ENCODE peak calls at places on chromosome 1, in five cellular contexts. One of them, this sample, is unnamed.

GRCh38 chr1:62207187-62207586 is 12.5 kb downstream of the L1TD1 start:
- DNase-seq in brain microvascular endothelial cell: no peak
- DNase-seq in BJ: no peak
- DNase-seq in AG04450: no peak
- DNase-seq in fibroblast of villous mesenchyme: no peak
- DNase-seq in this sample: no peak

GRCh38 chr1:23168079-23168461 is 586 bp downstream of the LUZP1 start:
- DNase-seq in BJ: no peak
- DNase-seq in brain microvascular endothelial cell: no peak
- DNase-seq in fibroblast of villous mesenchyme: no peak
- DNase-seq in AG04450: no peak
- DNase-seq in this sample: peak; percentile 14

GRCh38 chr1:12246584-12246983 is 16.8 kb downstream of the VPS13D start:
- DNase-seq in brain microvascular endothelial cell: no peak
- DNase-seq in fibroblast of villous mesenchyme: peak; percentile 52
- DNase-seq in BJ: no peak
- DNase-seq in AG04450: no peak
- DNase-seq in this sample: no peak

GRCh38 chr1:238061967-238062613 is 171.4 kb upstream of the ZP4 start:
- DNase-seq in AG04450: no peak
- DNase-seq in fibroblast of villous mesenchyme: no peak
- DNase-seq in BJ: no peak
- DNase-seq in brain microvascular endothelial cell: no peak
- DNase-seq in this sample: peak; percentile 12

GRCh38 chr1:6859415-6860343 is 74.4 kb downstream of the CAMTA1 start:
- DNase-seq in BJ: peak; percentile 92
- DNase-seq in AG04450: peak; percentile 96
- DNase-seq in fibroblast of villous mesenchyme: peak; percentile 95
- DNase-seq in brain microvascular endothelial cell: peak; percentile 93
- DNase-seq in this sample: peak; percentile 32

GRCh38 chr1:161956097-161956496 is 67.6 kb downstream of the OLFML2B start:
- DNase-seq in brain microvascular endothelial cell: no peak
- DNase-seq in BJ: peak; percentile 92
- DNase-seq in fibroblast of villous mesenchyme: peak; percentile 59
- DNase-seq in AG04450: peak; percentile 29
- DNase-seq in this sample: no peak

GRCh38 chr1:187244623-187245022 is 415.9 kb downstream of the PLA2G4A start:
- DNase-seq in brain microvascular endothelial cell: no peak
- DNase-seq in fibroblast of villous mesenchyme: peak; percentile 0
- DNase-seq in BJ: no peak
- DNase-seq in AG04450: no peak
- DNase-seq in this sample: peak; percentile 65

GRCh38 chr1:156115514-156116374 is 1.2 kb downstream of the LMNA start:
- DNase-seq in fibroblast of villous mesenchyme: peak; percentile 71
- DNase-seq in BJ: no peak
- DNase-seq in brain microvascular endothelial cell: peak; percentile 62
- DNase-seq in AG04450: no peak
- DNase-seq in this sample: peak; percentile 55

GRCh38 chr1:244862354-244862698 is 2.0 kb downstream of the HNRNPU start:
- DNase-seq in brain microvascular endothelial cell: no peak
- DNase-seq in fibroblast of villous mesenchyme: peak; percentile 23
- DNase-seq in AG04450: no peak
- DNase-seq in BJ: no peak
- DNase-seq in this sample: no peak

GRCh38 chr1:63624911-63625310 is 31.7 kb downstream of the PGM1 start:
- DNase-seq in AG04450: no peak
- DNase-seq in BJ: no peak
- DNase-seq in brain microvascular endothelial cell: peak; percentile 43
- DNase-seq in fibroblast of villous mesenchyme: peak; percentile 31
- DNase-seq in this sample: no peak

GRCh38 chr1:107546571-107546970 is 405.7 kb downstream of the NTNG1 start:
- DNase-seq in brain microvascular endothelial cell: no peak
- DNase-seq in AG04450: no peak
- DNase-seq in fibroblast of villous mesenchyme: no peak
- DNase-seq in BJ: no peak
- DNase-seq in this sample: no peak

GRCh38 chr1:109479311-109479710 is 4.4 kb upstream of the ATXN7L2 start:
- DNase-seq in fibroblast of villous mesenchyme: no peak
- DNase-seq in AG04450: no peak
- DNase-seq in BJ: no peak
- DNase-seq in brain microvascular endothelial cell: no peak
- DNase-seq in this sample: no peak

GRCh38 chr1:9630331-9631081 is 21.0 kb upstream of the PIK3CD start:
- DNase-seq in AG04450: no peak
- DNase-seq in fibroblast of villous mesenchyme: no peak
- DNase-seq in BJ: no peak
- DNase-seq in brain microvascular endothelial cell: no peak
- DNase-seq in this sample: no peak

GRCh38 chr1:222288056-222288455 is 259.8 kb downstream of the HHIPL2 start:
- DNase-seq in BJ: peak; percentile 28
- DNase-seq in fibroblast of villous mesenchyme: peak; percentile 67
- DNase-seq in brain microvascular endothelial cell: no peak
- DNase-seq in AG04450: no peak
- DNase-seq in this sample: peak; percentile 75

GRCh38 chr1:196229546-196229945 is 378.7 kb downstream of the KCNT2 start:
- DNase-seq in BJ: no peak
- DNase-seq in fibroblast of villous mesenchyme: no peak
- DNase-seq in AG04450: no peak
- DNase-seq in brain microvascular endothelial cell: no peak
- DNase-seq in this sample: no peak

GRCh38 chr1:5597171-5597864 is 394.9 kb downstream of the NPHP4 start:
- DNase-seq in fibroblast of villous mesenchyme: no peak
- DNase-seq in brain microvascular endothelial cell: no peak
- DNase-seq in BJ: no peak
- DNase-seq in AG04450: no peak
- DNase-seq in this sample: no peak

GRCh38 chr1:12501661-12502060 is 116.3 kb downstream of the DHRS3 start:
- DNase-seq in BJ: no peak
- DNase-seq in AG04450: no peak
- DNase-seq in brain microvascular endothelial cell: peak; percentile 66
- DNase-seq in fibroblast of villous mesenchyme: peak; percentile 32
- DNase-seq in this sample: no peak

GRCh38 chr1:212458817-212459216 is 26.1 kb downstream of the NENF start:
- DNase-seq in BJ: no peak
- DNase-seq in AG04450: no peak
- DNase-seq in fibroblast of villous mesenchyme: no peak
- DNase-seq in brain microvascular endothelial cell: no peak
- DNase-seq in this sample: no peak

GRCh38 chr1:193270996-193271395 is 84.6 kb upstream of the B3GALT2 start:
- DNase-seq in brain microvascular endothelial cell: peak; percentile 81
- DNase-seq in BJ: no peak
- DNase-seq in fibroblast of villous mesenchyme: peak; percentile 81
- DNase-seq in AG04450: peak; percentile 61
- DNase-seq in this sample: no peak

GRCh38 chr1:235442788-235443429 is 61.3 kb downstream of the B3GALNT2 start:
- DNase-seq in AG04450: peak; percentile 46
- DNase-seq in brain microvascular endothelial cell: peak; percentile 42
- DNase-seq in fibroblast of villous mesenchyme: peak; percentile 76
- DNase-seq in BJ: peak; percentile 35
- DNase-seq in this sample: no peak

GRCh38 chr1:155912056-155912536 is 947 bp upstream of the RIT1 start:
- DNase-seq in AG04450: no peak
- DNase-seq in BJ: no peak
- DNase-seq in fibroblast of villous mesenchyme: no peak
- DNase-seq in brain microvascular endothelial cell: no peak
- DNase-seq in this sample: peak; percentile 38

GRCh38 chr1:41827991-41828570 is 90.6 kb downstream of the HIVEP3 start:
- DNase-seq in AG04450: no peak
- DNase-seq in brain microvascular endothelial cell: no peak
- DNase-seq in fibroblast of villous mesenchyme: peak; percentile 68
- DNase-seq in BJ: no peak
- DNase-seq in this sample: no peak

GRCh38 chr1:223887724-223888428 is 42.1 kb upstream of the TP53BP2 start:
- DNase-seq in BJ: peak; percentile 84
- DNase-seq in fibroblast of villous mesenchyme: peak; percentile 93
- DNase-seq in AG04450: peak; percentile 88
- DNase-seq in brain microvascular endothelial cell: peak; percentile 99
- DNase-seq in this sample: peak; percentile 86

GRCh38 chr1:23273450-23274133 is 56.3 kb upstream of the HTR1D start:
- DNase-seq in BJ: peak; percentile 34
- DNase-seq in fibroblast of villous mesenchyme: peak; percentile 85
- DNase-seq in AG04450: peak; percentile 70
- DNase-seq in brain microvascular endothelial cell: peak; percentile 88
- DNase-seq in this sample: peak; percentile 5

GRCh38 chr1:19687414-19687813 is 22.7 kb downstream of the HTR6 start:
- DNase-seq in AG04450: no peak
- DNase-seq in brain microvascular endothelial cell: no peak
- DNase-seq in fibroblast of villous mesenchyme: no peak
- DNase-seq in BJ: no peak
- DNase-seq in this sample: no peak
- TF ChIP-seq CTCF in AG04450: no peak
- TF ChIP-seq CTCF in brain microvascular endothelial cell: no peak
- TF ChIP-seq CTCF in fibroblast of villous mesenchyme: no peak
- TF ChIP-seq CTCF in BJ: no peak
- TF ChIP-seq CTCF in this sample: no peak

GRCh38 chr1:70034403-70034802 is 171.0 kb downstream of the LRRC40 start:
- DNase-seq in BJ: no peak
- DNase-seq in AG04450: peak; percentile 49
- DNase-seq in brain microvascular endothelial cell: peak; percentile 70
- DNase-seq in fibroblast of villous mesenchyme: peak; percentile 65
- DNase-seq in this sample: peak; percentile 23
- TF ChIP-seq CTCF in BJ: peak; percentile 60
- TF ChIP-seq CTCF in AG04450: peak; percentile 78
- TF ChIP-seq CTCF in brain microvascular endothelial cell: peak; percentile 80
- TF ChIP-seq CTCF in fibroblast of villous mesenchyme: peak; percentile 70
- TF ChIP-seq CTCF in this sample: no peak

DNA sequence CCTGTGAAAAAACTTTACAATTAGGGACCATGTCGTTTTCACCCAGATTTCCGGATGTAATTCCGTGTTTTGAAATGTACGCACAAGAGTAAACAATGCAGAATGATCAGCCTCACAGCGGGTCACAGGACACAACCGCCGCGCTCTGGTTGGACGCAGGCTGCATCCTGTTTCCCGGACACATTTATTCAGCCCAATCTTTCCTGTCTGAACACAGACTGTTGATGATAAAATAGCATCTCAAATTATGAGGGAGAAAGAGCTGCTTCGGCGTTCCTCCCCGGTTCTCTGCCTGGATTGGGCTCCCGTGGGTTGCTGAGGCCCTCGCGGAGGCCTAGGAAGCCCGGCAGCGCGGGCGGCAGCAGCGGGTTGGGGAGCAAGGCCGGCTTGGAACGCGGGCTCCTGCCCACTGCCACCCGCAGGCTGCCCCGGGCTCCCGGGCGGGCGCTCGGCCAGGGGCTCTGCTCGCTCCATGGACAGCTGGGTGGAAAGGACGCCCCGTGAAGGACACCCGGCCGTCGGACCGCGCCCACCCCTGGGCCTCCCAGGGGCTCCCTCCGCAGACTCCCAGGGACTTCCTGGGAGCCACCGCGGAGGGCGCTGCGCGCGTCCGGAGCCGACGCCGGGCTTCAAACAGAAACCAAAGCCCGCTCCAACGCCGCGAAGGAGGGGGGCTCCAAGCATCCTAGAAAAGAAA is 122.4 kb downstream of the ESRRG start:
- DNase-seq in AG04450: peak; percentile 38
- DNase-seq in fibroblast of villous mesenchyme: peak; percentile 84
- DNase-seq in BJ: peak; percentile 19
- DNase-seq in brain microvascular endothelial cell: peak; percentile 62
- DNase-seq in this sample: peak; percentile 78
- TF ChIP-seq CTCF in AG04450: peak; percentile 70
- TF ChIP-seq CTCF in fibroblast of villous mesenchyme: peak; percentile 64
- TF ChIP-seq CTCF in BJ: peak; percentile 80
- TF ChIP-seq CTCF in brain microvascular endothelial cell: peak; percentile 69
- TF ChIP-seq CTCF in this sample: peak; percentile 37

GRCh38 chr1:232954594-232955365 is 4.4 kb downstream of the NTPCR start:
- DNase-seq in AG04450: no peak
- DNase-seq in brain microvascular endothelial cell: peak; percentile 20
- DNase-seq in BJ: no peak
- DNase-seq in fibroblast of villous mesenchyme: no peak
- DNase-seq in this sample: no peak

GRCh38 chr1:232951605-232952004 is 1.2 kb downstream of the NTPCR start:
- DNase-seq in AG04450: no peak
- DNase-seq in brain microvascular endothelial cell: no peak
- DNase-seq in fibroblast of villous mesenchyme: no peak
- DNase-seq in BJ: no peak
- DNase-seq in this sample: no peak

GRCh38 chr1:232953176-232953524 is 2.7 kb downstream of the NTPCR start:
- DNase-seq in brain microvascular endothelial cell: no peak
- DNase-seq in AG04450: no peak
- DNase-seq in fibroblast of villous mesenchyme: no peak
- DNase-seq in BJ: no peak
- DNase-seq in this sample: no peak

GRCh38 chr1:232950919-232951579 is 638 bp downstream of the NTPCR start:
- DNase-seq in brain microvascular endothelial cell: peak; percentile 9
- DNase-seq in BJ: no peak
- DNase-seq in fibroblast of villous mesenchyme: peak; percentile 31
- DNase-seq in AG04450: no peak
- DNase-seq in this sample: peak; percentile 23

DNA sequence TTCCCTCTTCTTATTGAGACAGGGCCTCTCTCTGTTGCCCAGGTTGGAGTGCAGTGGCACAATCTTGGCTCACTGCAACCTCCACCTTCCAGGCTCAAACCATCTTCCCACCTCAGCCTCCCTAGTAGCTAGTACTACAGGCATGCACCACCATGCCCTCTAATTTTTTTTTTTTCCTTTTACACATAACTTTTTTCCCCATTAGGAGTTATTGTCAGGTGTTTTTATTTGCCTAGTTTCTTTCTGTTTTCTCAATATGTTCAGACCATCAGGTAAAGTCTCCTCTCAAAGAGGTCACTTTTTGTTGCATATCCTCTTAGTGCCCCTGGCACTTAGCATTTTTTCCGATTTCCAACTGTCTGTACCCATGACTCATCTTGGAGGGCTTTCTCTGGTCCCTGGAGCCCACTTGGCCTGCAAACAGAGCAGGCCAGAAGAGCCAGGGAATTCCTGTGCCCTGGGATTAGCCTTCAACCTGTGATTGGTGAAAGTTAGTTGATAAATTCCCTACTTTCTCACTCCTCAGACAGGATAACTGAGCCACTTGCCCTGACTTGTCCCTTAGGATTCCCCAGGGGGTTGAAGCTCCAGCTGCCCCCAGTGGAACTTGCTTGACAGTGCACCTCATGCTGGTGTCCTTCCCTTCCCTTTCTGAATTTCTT is 2.2 kb downstream of the NTPCR start:
- DNase-seq in BJ: no peak
- DNase-seq in brain microvascular endothelial cell: peak; percentile 23
- DNase-seq in fibroblast of villous mesenchyme: peak; percentile 40
- DNase-seq in AG04450: no peak
- DNase-seq in this sample: peak; percentile 63
- TF ChIP-seq CTCF in BJ: peak; percentile 74
- TF ChIP-seq CTCF in brain microvascular endothelial cell: peak; percentile 84
- TF ChIP-seq CTCF in fibroblast of villous mesenchyme: peak; percentile 77
- TF ChIP-seq CTCF in AG04450: peak; percentile 72
- TF ChIP-seq CTCF in this sample: peak; percentile 75

GRCh38 chr1:112332751-112333150 is 63.3 kb upstream of the CTTNBP2NL start:
- DNase-seq in AG04450: no peak
- DNase-seq in fibroblast of villous mesenchyme: no peak
- DNase-seq in BJ: no peak
- DNase-seq in brain microvascular endothelial cell: no peak
- DNase-seq in this sample: no peak

GRCh38 chr1:112337028-112337531 is 58.9 kb upstream of the CTTNBP2NL start:
- DNase-seq in fibroblast of villous mesenchyme: peak; percentile 62
- DNase-seq in brain microvascular endothelial cell: peak; percentile 15
- DNase-seq in BJ: no peak
- DNase-seq in AG04450: peak; percentile 11
- DNase-seq in this sample: peak; percentile 17

GRCh38 chr1:112335351-112335750 is 60.7 kb upstream of the CTTNBP2NL start:
- DNase-seq in BJ: no peak
- DNase-seq in brain microvascular endothelial cell: no peak
- DNase-seq in AG04450: no peak
- DNase-seq in fibroblast of villous mesenchyme: no peak
- DNase-seq in this sample: no peak
- TF ChIP-seq CTCF in BJ: no peak
- TF ChIP-seq CTCF in brain microvascular endothelial cell: no peak
- TF ChIP-seq CTCF in AG04450: no peak
- TF ChIP-seq CTCF in fibroblast of villous mesenchyme: no peak
- TF ChIP-seq CTCF in this sample: no peak